ENCODE peak calls at places on chromosomes 13 and 19, in ten cellular contexts. D, A, H, W, Z, V, F, X, S and T are unnamed samples.

GRCh38 chr13:35514166-35514565 is 37.7 kb upstream of the MAB21L1 start:
- DNase-seq in D (no peak), A (no peak), H (no peak), W (no peak), Z (no peak), V (no peak), F (no peak), X (no peak), S (no peak), T (no peak)

GRCh38 chr19:44552324-44552723 is 22.8 kb upstream of the CEACAM20 start:
- DNase-seq in D (no peak), A (no peak), H (peak), W (peak), Z (no peak), V (no peak), F (no peak), X (no peak), S (no peak), T (peak)

GRCh38 chr13:49690133-49690989 is 925 bp downstream of the EBPL start:
- DNase-seq in D (no peak), A (no peak), H (no peak), W (no peak), Z (no peak), V (no peak), F (peak), X (no peak), S (no peak), T (peak)

GRCh38 chr19:16886305-16886880 is 2.4 kb upstream of the F2RL3 start:
- DNase-seq in D (no peak), A (no peak), H (no peak), W (no peak), Z (no peak), V (no peak), F (no peak), X (no peak), S (no peak), T (peak)

GRCh38 chr19:34974631-34975030 is 10.6 kb upstream of the ZNF792 start:
- DNase-seq in D (no peak), A (no peak), H (no peak), W (no peak), Z (no peak), V (no peak), F (no peak), X (no peak), S (no peak), T (no peak)

GRCh38 chr19:13946414-13946813 is 5.9 kb upstream of the DCAF15 start:
- DNase-seq in D (no peak), A (no peak), H (no peak), W (no peak), Z (no peak), V (no peak), F (no peak), X (no peak), S (no peak), T (no peak)

GRCh38 chr19:35828694-35829301 is 16.2 kb upstream of the PRODH2 start:
- DNase-seq in D (no peak), A (peak), H (peak), W (no peak), Z (peak), V (peak), F (peak), X (no peak), S (peak), T (peak)

GRCh38 chr13:72304121-72304745 is 423.2 kb downstream of the MZT1 start:
- DNase-seq in D (no peak), A (no peak), H (no peak), W (no peak), Z (no peak), V (no peak), F (no peak), X (no peak), S (no peak), T (no peak)

GRCh38 chr19:48006762-48007161 is 12.3 kb downstream of the ELSPBP1 start:
- DNase-seq in D (no peak), A (no peak), H (peak), W (no peak), Z (no peak), V (no peak), F (no peak), X (no peak), S (no peak), T (no peak)

GRCh38 chr13:45851171-45851889 is at the start of gene SIAH3:
- DNase-seq in D (peak), A (no peak), H (peak), W (peak), Z (peak), V (no peak), F (no peak), X (no peak), S (peak), T (peak)

GRCh38 chr19:50290775-50291174 is 38.4 kb downstream of the KCNC3 start:
- DNase-seq in D (no peak), A (no peak), H (no peak), W (no peak), Z (no peak), V (no peak), F (no peak), X (no peak), S (no peak), T (no peak)

GRCh38 chr13:60165391-60166099 is 1.8 kb upstream of the DIAPH3 start:
- DNase-seq in D (no peak), A (no peak), H (no peak), W (no peak), Z (no peak), V (no peak), F (peak), X (no peak), S (no peak), T (no peak)

GRCh38 chr19:49106648-49107135 is 7.5 kb upstream of the LIN7B start:
- DNase-seq in D (peak), A (peak), H (peak), W (peak), Z (peak), V (no peak), F (no peak), X (no peak), S (peak), T (peak)

GRCh38 chr19:6402834-6403608 is 10.1 kb upstream of the GTF2F1 start:
- DNase-seq in D (peak), A (peak), H (no peak), W (no peak), Z (no peak), V (no peak), F (no peak), X (no peak), S (no peak), T (no peak)

GRCh38 chr13:64239372-64239771 is 2823.7 kb upstream of the PCDH20 start:
- DNase-seq in D (no peak), A (no peak), H (no peak), W (no peak), Z (no peak), V (peak), F (peak), X (no peak), S (no peak), T (peak)

GRCh38 chr13:27449081-27449603 is 1.2 kb downstream of the MTIF3 start:
- DNase-seq in D (peak), A (no peak), H (no peak), W (no peak), Z (no peak), V (no peak), F (no peak), X (no peak), S (no peak), T (no peak)

GRCh38 chr19:16380943-16381755 is 56.5 kb downstream of the KLF2 start:
- DNase-seq in D (no peak), A (no peak), H (no peak), W (no peak), Z (no peak), V (no peak), F (no peak), X (no peak), S (no peak), T (no peak)

GRCh38 chr19:31783592-31783991 is 434.4 kb upstream of the TSHZ3 start:
- DNase-seq in D (no peak), A (no peak), H (no peak), W (peak), Z (no peak), V (no peak), F (no peak), X (no peak), S (no peak), T (no peak)

GRCh38 chr19:12838893-12839656 is 760 bp downstream of the MAST1 start:
- DNase-seq in D (peak), A (no peak), H (no peak), W (peak), Z (no peak), V (no peak), F (no peak), X (no peak), S (peak), T (no peak)

GRCh38 chr19:41319500-41320184 is 9.7 kb downstream of the CCDC97 start:
- DNase-seq in D (no peak), A (no peak), H (no peak), W (no peak), Z (no peak), V (no peak), F (no peak), X (no peak), S (no peak), T (no peak)

GRCh38 chr19:11265785-11266236 is 3.5 kb upstream of the DOCK6 start:
- DNase-seq in D (peak), A (no peak), H (no peak), W (no peak), Z (no peak), V (no peak), F (no peak), X (no peak), S (no peak), T (no peak)

GRCh38 chr19:55283548-55284393 is at the start of gene BRSK1:
- DNase-seq in D (peak), A (peak), H (peak), W (peak), Z (peak), V (no peak), F (no peak), X (no peak), S (peak), T (peak)

GRCh38 chr19:41872775-41873647 is 4.1 kb upstream of the CD79A start:
- DNase-seq in D (peak), A (peak), H (peak), W (peak), Z (peak), V (no peak), F (no peak), X (no peak), S (peak), T (peak)

GRCh38 chr19:2097330-2098327 is 914 bp downstream of the IZUMO4 start:
- DNase-seq in D (peak), A (no peak), H (no peak), W (no peak), Z (peak), V (no peak), F (no peak), X (no peak), S (peak), T (no peak)